ENCODE peak calls at places on chromosomes 4 and X, in seven cellular contexts. One of them, this sample, is unnamed.

GRCh38 chr4:173519130-173520101 is 10.6 kb downstream of the HAND2 start:
- DNase-seq in effector memory CD4-positive, alpha-beta T cell: no peak
- DNase-seq in H9: no peak
- DNase-seq in AG04450: no peak
- DNase-seq in cardiac muscle cell: peak
- DNase-seq in naive thymus-derived CD4-positive, alpha-beta T cell: no peak
- DNase-seq in Panc1: no peak
- DNase-seq in this sample: no peak

GRCh38 chrX:109475174-109475891 is 6.6 kb downstream of the GUCY2F start:
- DNase-seq in effector memory CD4-positive, alpha-beta T cell: no peak
- DNase-seq in H9: peak
- DNase-seq in AG04450: peak
- DNase-seq in cardiac muscle cell: peak
- DNase-seq in naive thymus-derived CD4-positive, alpha-beta T cell: no peak
- DNase-seq in Panc1: peak
- DNase-seq in this sample: no peak

GRCh38 chrX:40169193-40170086 is 71.7 kb upstream of the BCOR start:
- DNase-seq in effector memory CD4-positive, alpha-beta T cell: peak
- DNase-seq in H9: peak
- DNase-seq in AG04450: peak
- DNase-seq in cardiac muscle cell: peak
- DNase-seq in naive thymus-derived CD4-positive, alpha-beta T cell: peak
- DNase-seq in Panc1: peak
- DNase-seq in this sample: peak

GRCh38 chrX:22097295-22097694 is 65.2 kb downstream of the PHEX start:
- DNase-seq in effector memory CD4-positive, alpha-beta T cell: no peak
- DNase-seq in H9: no peak
- DNase-seq in AG04450: peak
- DNase-seq in cardiac muscle cell: no peak
- DNase-seq in naive thymus-derived CD4-positive, alpha-beta T cell: no peak
- DNase-seq in Panc1: no peak
- DNase-seq in this sample: no peak

GRCh38 chrX:15816886-15817285 is 26.6 kb downstream of the ZRSR2 start:
- DNase-seq in effector memory CD4-positive, alpha-beta T cell: peak
- DNase-seq in H9: peak
- DNase-seq in AG04450: no peak
- DNase-seq in cardiac muscle cell: peak
- DNase-seq in naive thymus-derived CD4-positive, alpha-beta T cell: peak
- DNase-seq in Panc1: no peak
- DNase-seq in this sample: no peak

GRCh38 chr4:73998040-73999011 is at the start of gene CXCL5:
- DNase-seq in effector memory CD4-positive, alpha-beta T cell: no peak
- DNase-seq in H9: peak
- DNase-seq in AG04450: no peak
- DNase-seq in cardiac muscle cell: peak
- DNase-seq in naive thymus-derived CD4-positive, alpha-beta T cell: no peak
- DNase-seq in Panc1: no peak
- DNase-seq in this sample: peak

GRCh38 chr4:141314627-141315026 is 93.9 kb downstream of the ZNF330 start:
- DNase-seq in effector memory CD4-positive, alpha-beta T cell: no peak
- DNase-seq in H9: no peak
- DNase-seq in AG04450: no peak
- DNase-seq in cardiac muscle cell: no peak
- DNase-seq in naive thymus-derived CD4-positive, alpha-beta T cell: no peak
- DNase-seq in Panc1: no peak
- DNase-seq in this sample: no peak

GRCh38 chr4:185396724-185397402 is at the start of gene ANKRD37:
- DNase-seq in effector memory CD4-positive, alpha-beta T cell: no peak
- DNase-seq in H9: peak
- DNase-seq in AG04450: no peak
- DNase-seq in cardiac muscle cell: peak
- DNase-seq in naive thymus-derived CD4-positive, alpha-beta T cell: no peak
- DNase-seq in Panc1: no peak
- DNase-seq in this sample: no peak

GRCh38 chr4:13409324-13409723 is 74.8 kb downstream of the RAB28 start:
- DNase-seq in effector memory CD4-positive, alpha-beta T cell: no peak
- DNase-seq in H9: no peak
- DNase-seq in AG04450: no peak
- DNase-seq in cardiac muscle cell: no peak
- DNase-seq in naive thymus-derived CD4-positive, alpha-beta T cell: no peak
- DNase-seq in Panc1: no peak
- DNase-seq in this sample: no peak

GRCh38 chr4:108774809-108775530 is 12.1 kb upstream of the ETNPPL start:
- DNase-seq in effector memory CD4-positive, alpha-beta T cell: no peak
- DNase-seq in H9: no peak
- DNase-seq in AG04450: no peak
- DNase-seq in cardiac muscle cell: no peak
- DNase-seq in naive thymus-derived CD4-positive, alpha-beta T cell: no peak
- DNase-seq in Panc1: no peak
- DNase-seq in this sample: no peak

GRCh38 chr4:122285285-122285684 is 93.5 kb upstream of the ADAD1 start:
- DNase-seq in effector memory CD4-positive, alpha-beta T cell: no peak
- DNase-seq in H9: no peak
- DNase-seq in AG04450: no peak
- DNase-seq in cardiac muscle cell: no peak
- DNase-seq in naive thymus-derived CD4-positive, alpha-beta T cell: no peak
- DNase-seq in Panc1: no peak
- DNase-seq in this sample: no peak

GRCh38 chr4:153645183-153645582 is 38.9 kb upstream of the TLR2 start:
- DNase-seq in effector memory CD4-positive, alpha-beta T cell: no peak
- DNase-seq in H9: no peak
- DNase-seq in AG04450: no peak
- DNase-seq in cardiac muscle cell: no peak
- DNase-seq in naive thymus-derived CD4-positive, alpha-beta T cell: no peak
- DNase-seq in Panc1: no peak
- DNase-seq in this sample: no peak

GRCh38 chr4:71110499-71110898 is 117.0 kb downstream of the DCK start:
- DNase-seq in effector memory CD4-positive, alpha-beta T cell: no peak
- DNase-seq in H9: no peak
- DNase-seq in AG04450: no peak
- DNase-seq in cardiac muscle cell: no peak
- DNase-seq in naive thymus-derived CD4-positive, alpha-beta T cell: no peak
- DNase-seq in Panc1: no peak
- DNase-seq in this sample: no peak

GRCh38 chr4:55781341-55781740 is 38.2 kb upstream of the EXOC1L start:
- DNase-seq in effector memory CD4-positive, alpha-beta T cell: no peak
- DNase-seq in H9: no peak
- DNase-seq in AG04450: no peak
- DNase-seq in cardiac muscle cell: no peak
- DNase-seq in naive thymus-derived CD4-positive, alpha-beta T cell: no peak
- DNase-seq in Panc1: no peak
- DNase-seq in this sample: no peak

GRCh38 chr4:172786039-172786792 is 382.4 kb upstream of the GALNT7 start:
- DNase-seq in effector memory CD4-positive, alpha-beta T cell: no peak
- DNase-seq in H9: no peak
- DNase-seq in AG04450: no peak
- DNase-seq in cardiac muscle cell: peak
- DNase-seq in naive thymus-derived CD4-positive, alpha-beta T cell: no peak
- DNase-seq in Panc1: no peak
- DNase-seq in this sample: no peak

GRCh38 chrX:119105826-119106225 is 21.8 kb downstream of the KIAA1210 start:
- DNase-seq in effector memory CD4-positive, alpha-beta T cell: no peak
- DNase-seq in H9: no peak
- DNase-seq in AG04450: no peak
- DNase-seq in cardiac muscle cell: no peak
- DNase-seq in naive thymus-derived CD4-positive, alpha-beta T cell: no peak
- DNase-seq in Panc1: no peak
- DNase-seq in this sample: no peak

GRCh38 chrX:153829549-153829798 is 870 bp downstream of the PDZD4 start:
- DNase-seq in effector memory CD4-positive, alpha-beta T cell: no peak
- DNase-seq in H9: no peak
- DNase-seq in AG04450: no peak
- DNase-seq in cardiac muscle cell: no peak
- DNase-seq in naive thymus-derived CD4-positive, alpha-beta T cell: no peak
- DNase-seq in Panc1: no peak
- DNase-seq in this sample: no peak

GRCh38 chrX:40150503-40150902 is 52.7 kb upstream of the BCOR start:
- DNase-seq in effector memory CD4-positive, alpha-beta T cell: no peak
- DNase-seq in H9: no peak
- DNase-seq in AG04450: no peak
- DNase-seq in cardiac muscle cell: no peak
- DNase-seq in naive thymus-derived CD4-positive, alpha-beta T cell: no peak
- DNase-seq in Panc1: no peak
- DNase-seq in this sample: no peak

GRCh38 chr4:108446554-108446953 is 173.8 kb upstream of the RPL34 start:
- DNase-seq in effector memory CD4-positive, alpha-beta T cell: no peak
- DNase-seq in H9: no peak
- DNase-seq in AG04450: no peak
- DNase-seq in cardiac muscle cell: no peak
- DNase-seq in naive thymus-derived CD4-positive, alpha-beta T cell: no peak
- DNase-seq in Panc1: no peak
- DNase-seq in this sample: peak

GRCh38 chr4:27790911-27791310 is 930.3 kb downstream of the STIM2 start:
- DNase-seq in effector memory CD4-positive, alpha-beta T cell: no peak
- DNase-seq in H9: no peak
- DNase-seq in AG04450: no peak
- DNase-seq in cardiac muscle cell: no peak
- DNase-seq in naive thymus-derived CD4-positive, alpha-beta T cell: no peak
- DNase-seq in Panc1: no peak
- DNase-seq in this sample: no peak

GRCh38 chr4:3412257-3413020 is 29.3 kb upstream of the HGFAC start:
- DNase-seq in effector memory CD4-positive, alpha-beta T cell: no peak
- DNase-seq in H9: peak
- DNase-seq in AG04450: no peak
- DNase-seq in cardiac muscle cell: no peak
- DNase-seq in naive thymus-derived CD4-positive, alpha-beta T cell: no peak
- DNase-seq in Panc1: no peak
- DNase-seq in this sample: no peak

GRCh38 chr4:107392951-107393350 is 327.1 kb downstream of the PAPSS1 start:
- DNase-seq in effector memory CD4-positive, alpha-beta T cell: no peak
- DNase-seq in H9: no peak
- DNase-seq in AG04450: no peak
- DNase-seq in cardiac muscle cell: no peak
- DNase-seq in naive thymus-derived CD4-positive, alpha-beta T cell: no peak
- DNase-seq in Panc1: no peak
- DNase-seq in this sample: no peak

DNA sequence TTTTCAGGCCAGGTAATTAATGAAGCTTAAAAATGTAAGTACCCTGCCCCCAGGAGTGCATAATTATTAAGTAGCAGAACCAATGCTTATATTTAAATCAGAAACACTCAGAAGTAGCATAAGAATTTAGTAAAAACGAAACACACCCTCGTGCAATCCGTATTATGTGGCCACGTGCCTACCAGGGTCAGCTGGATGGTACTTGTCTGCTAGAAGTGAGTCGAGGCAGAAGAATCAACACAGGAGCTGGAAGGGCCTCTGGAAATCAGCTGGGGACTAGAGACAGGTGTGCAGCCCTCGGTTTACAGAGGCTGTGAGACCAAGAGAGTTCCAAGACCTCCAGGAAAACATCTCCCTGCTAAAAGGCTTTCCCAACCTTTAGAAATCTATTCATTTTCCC is 559 bp upstream of the FAM47E start:
- DNase-seq in effector memory CD4-positive, alpha-beta T cell: no peak
- DNase-seq in H9: no peak
- DNase-seq in AG04450: no peak
- DNase-seq in cardiac muscle cell: no peak
- DNase-seq in naive thymus-derived CD4-positive, alpha-beta T cell: no peak
- DNase-seq in Panc1: no peak
- DNase-seq in this sample: no peak
- H3K27ac ChIP-seq in effector memory CD4-positive, alpha-beta T cell: no peak
- H3K27ac ChIP-seq in H9: no peak
- H3K27ac ChIP-seq in AG04450: no peak
- H3K27ac ChIP-seq in cardiac muscle cell: no peak
- H3K27ac ChIP-seq in naive thymus-derived CD4-positive, alpha-beta T cell: no peak
- H3K27ac ChIP-seq in Panc1: no peak
- H3K27ac ChIP-seq in this sample: no peak

GRCh38 chr4:175811171-175811570 is 893 bp downstream of the GPM6A start:
- DNase-seq in effector memory CD4-positive, alpha-beta T cell: no peak
- DNase-seq in H9: no peak
- DNase-seq in AG04450: no peak
- DNase-seq in cardiac muscle cell: no peak
- DNase-seq in naive thymus-derived CD4-positive, alpha-beta T cell: no peak
- DNase-seq in Panc1: no peak
- DNase-seq in this sample: no peak
- H3K27ac ChIP-seq in effector memory CD4-positive, alpha-beta T cell: no peak
- H3K27ac ChIP-seq in H9: no peak
- H3K27ac ChIP-seq in AG04450: no peak
- H3K27ac ChIP-seq in cardiac muscle cell: no peak
- H3K27ac ChIP-seq in naive thymus-derived CD4-positive, alpha-beta T cell: no peak
- H3K27ac ChIP-seq in Panc1: no peak
- H3K27ac ChIP-seq in this sample: no peak

GRCh38 chr4:128635141-128635911 is 174.2 kb upstream of the JADE1 start:
- DNase-seq in effector memory CD4-positive, alpha-beta T cell: no peak
- DNase-seq in H9: no peak
- DNase-seq in AG04450: peak
- DNase-seq in cardiac muscle cell: peak
- DNase-seq in naive thymus-derived CD4-positive, alpha-beta T cell: no peak
- DNase-seq in Panc1: no peak
- DNase-seq in this sample: no peak

GRCh38 chr4:128639586-128640270 is 169.8 kb upstream of the JADE1 start:
- DNase-seq in effector memory CD4-positive, alpha-beta T cell: no peak
- DNase-seq in H9: no peak
- DNase-seq in AG04450: no peak
- DNase-seq in cardiac muscle cell: no peak
- DNase-seq in naive thymus-derived CD4-positive, alpha-beta T cell: no peak
- DNase-seq in Panc1: no peak
- DNase-seq in this sample: no peak

GRCh38 chr4:128633067-128633466 is 176.4 kb upstream of the JADE1 start:
- DNase-seq in effector memory CD4-positive, alpha-beta T cell: no peak
- DNase-seq in H9: no peak
- DNase-seq in AG04450: no peak
- DNase-seq in cardiac muscle cell: no peak
- DNase-seq in naive thymus-derived CD4-positive, alpha-beta T cell: no peak
- DNase-seq in Panc1: no peak
- DNase-seq in this sample: no peak

GRCh38 chr4:128635939-128636551 is 173.5 kb upstream of the JADE1 start:
- DNase-seq in effector memory CD4-positive, alpha-beta T cell: no peak
- DNase-seq in H9: no peak
- DNase-seq in AG04450: no peak
- DNase-seq in cardiac muscle cell: peak
- DNase-seq in naive thymus-derived CD4-positive, alpha-beta T cell: no peak
- DNase-seq in Panc1: no peak
- DNase-seq in this sample: no peak

GRCh38 chr4:128636906-128637305 is 172.6 kb upstream of the JADE1 start:
- DNase-seq in effector memory CD4-positive, alpha-beta T cell: no peak
- DNase-seq in H9: no peak
- DNase-seq in AG04450: no peak
- DNase-seq in cardiac muscle cell: no peak
- DNase-seq in naive thymus-derived CD4-positive, alpha-beta T cell: no peak
- DNase-seq in Panc1: no peak
- DNase-seq in this sample: no peak
- H3K27ac ChIP-seq in effector memory CD4-positive, alpha-beta T cell: no peak
- H3K27ac ChIP-seq in H9: no peak
- H3K27ac ChIP-seq in AG04450: no peak
- H3K27ac ChIP-seq in cardiac muscle cell: no peak
- H3K27ac ChIP-seq in naive thymus-derived CD4-positive, alpha-beta T cell: no peak
- H3K27ac ChIP-seq in Panc1: no peak
- H3K27ac ChIP-seq in this sample: no peak

DNA sequence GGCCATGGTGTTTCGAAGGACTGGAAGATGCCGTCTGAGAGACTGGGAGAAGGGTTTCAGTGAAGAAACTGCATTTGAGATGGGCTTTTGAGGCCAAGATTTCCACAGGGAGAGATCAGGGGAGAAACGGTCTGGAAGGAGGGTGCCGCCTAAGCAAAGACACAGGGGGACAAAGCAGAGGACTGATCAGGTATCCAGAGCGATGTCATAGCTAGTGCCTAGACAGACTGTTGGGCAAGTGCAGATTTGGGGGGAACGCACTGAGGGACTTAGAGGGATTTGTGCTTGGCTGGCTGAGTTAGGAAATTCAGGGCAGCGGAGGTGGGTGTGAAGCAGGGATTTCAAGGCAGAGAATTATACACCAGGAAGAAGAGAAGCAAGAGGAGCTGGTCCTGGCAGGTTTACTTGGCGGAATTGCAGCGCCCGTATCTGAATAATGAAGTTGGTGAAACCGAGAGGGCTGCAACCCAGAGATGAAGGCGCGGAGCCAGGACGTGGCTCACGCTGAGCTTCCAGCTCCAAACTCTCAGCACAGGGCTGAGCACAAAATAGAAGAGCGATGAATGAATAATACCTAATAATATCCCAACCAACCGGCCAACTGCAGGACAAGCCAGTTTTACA is 106.9 kb downstream of the MAML3 start:
- DNase-seq in effector memory CD4-positive, alpha-beta T cell: no peak
- DNase-seq in H9: peak
- DNase-seq in AG04450: no peak
- DNase-seq in cardiac muscle cell: no peak
- DNase-seq in naive thymus-derived CD4-positive, alpha-beta T cell: no peak
- DNase-seq in Panc1: no peak
- DNase-seq in this sample: no peak
- H3K27ac ChIP-seq in effector memory CD4-positive, alpha-beta T cell: no peak
- H3K27ac ChIP-seq in H9: peak
- H3K27ac ChIP-seq in AG04450: no peak
- H3K27ac ChIP-seq in cardiac muscle cell: peak
- H3K27ac ChIP-seq in naive thymus-derived CD4-positive, alpha-beta T cell: no peak
- H3K27ac ChIP-seq in Panc1: peak
- H3K27ac ChIP-seq in this sample: no peak